ENCODE peak calls at places on chromosome 5, in eight cellular contexts. One of them, this sample, is unnamed. For H3K27me3, H3K9me3 and H3K4me1, the result is how much of the 10 kb centered on the place peaks cover.

GRCh38 chr5:124921694-124922093 is 175.3 kb upstream of the ZNF608 start:
- DNase-seq in BE2C: no peak
- DNase-seq in aorta: no peak
- DNase-seq in neural progenitor cell: no peak
- DNase-seq in astrocyte: no peak
- DNase-seq in right cardiac atrium: no peak
- DNase-seq in left lung: no peak
- DNase-seq in A673: no peak
- DNase-seq in this sample: no peak

GRCh38 chr5:176822426-176823075 is 12.2 kb downstream of the UNC5A start:
- DNase-seq in neural progenitor cell: no peak
- DNase-seq in left lung: no peak
- DNase-seq in A673: no peak
- DNase-seq in astrocyte: peak
- DNase-seq in right cardiac atrium: peak
- DNase-seq in aorta: no peak
- DNase-seq in BE2C: no peak
- DNase-seq in this sample: no peak

GRCh38 chr5:101326766-101327165 is 423.7 kb upstream of the ST8SIA4 start:
- DNase-seq in right cardiac atrium: no peak
- DNase-seq in BE2C: no peak
- DNase-seq in astrocyte: peak
- DNase-seq in A673: no peak
- DNase-seq in neural progenitor cell: no peak
- DNase-seq in aorta: no peak
- DNase-seq in left lung: no peak
- DNase-seq in this sample: no peak

GRCh38 chr5:117110548-117110947 is 535.9 kb upstream of the SEMA6A start:
- DNase-seq in aorta: no peak
- DNase-seq in left lung: no peak
- DNase-seq in A673: no peak
- DNase-seq in astrocyte: no peak
- DNase-seq in right cardiac atrium: no peak
- DNase-seq in neural progenitor cell: no peak
- DNase-seq in BE2C: no peak
- DNase-seq in this sample: no peak

GRCh38 chr5:84549054-84549453 is 164.4 kb upstream of the EDIL3 start:
- DNase-seq in neural progenitor cell: no peak
- DNase-seq in BE2C: no peak
- DNase-seq in left lung: no peak
- DNase-seq in astrocyte: no peak
- DNase-seq in A673: no peak
- DNase-seq in aorta: no peak
- DNase-seq in right cardiac atrium: no peak
- DNase-seq in this sample: no peak

GRCh38 chr5:93569295-93570164 is 11.5 kb downstream of the NR2F1-AS1 start:
- DNase-seq in right cardiac atrium: no peak
- DNase-seq in BE2C: no peak
- DNase-seq in aorta: no peak
- DNase-seq in left lung: no peak
- DNase-seq in A673: no peak
- DNase-seq in neural progenitor cell: peak
- DNase-seq in astrocyte: no peak
- DNase-seq in this sample: no peak

GRCh38 chr5:176742246-176743105 is 67.9 kb upstream of the UNC5A start:
- DNase-seq in A673: no peak
- DNase-seq in aorta: peak
- DNase-seq in BE2C: no peak
- DNase-seq in right cardiac atrium: no peak
- DNase-seq in astrocyte: no peak
- DNase-seq in neural progenitor cell: no peak
- DNase-seq in left lung: peak
- DNase-seq in this sample: no peak

GRCh38 chr5:159179556-159180305 is 29.6 kb downstream of the RNF145 start:
- DNase-seq in neural progenitor cell: no peak
- DNase-seq in BE2C: no peak
- DNase-seq in right cardiac atrium: no peak
- DNase-seq in left lung: no peak
- DNase-seq in astrocyte: no peak
- DNase-seq in A673: no peak
- DNase-seq in aorta: no peak
- DNase-seq in this sample: no peak

GRCh38 chr5:134053840-134054338 is 49.1 kb upstream of the VDAC1 start:
- DNase-seq in A673: peak
- DNase-seq in left lung: no peak
- DNase-seq in aorta: no peak
- DNase-seq in astrocyte: peak
- DNase-seq in neural progenitor cell: no peak
- DNase-seq in BE2C: no peak
- DNase-seq in right cardiac atrium: no peak
- DNase-seq in this sample: no peak

GRCh38 chr5:1056611-1057484 is 48.2 kb downstream of the NKD2 start:
- DNase-seq in right cardiac atrium: peak
- DNase-seq in aorta: no peak
- DNase-seq in A673: no peak
- DNase-seq in neural progenitor cell: no peak
- DNase-seq in left lung: no peak
- DNase-seq in BE2C: no peak
- DNase-seq in astrocyte: no peak
- DNase-seq in this sample: no peak

GRCh38 chr5:165497707-165498106 is 1992.3 kb downstream of the MAT2B start:
- DNase-seq in neural progenitor cell: peak
- DNase-seq in A673: peak
- DNase-seq in BE2C: peak
- DNase-seq in astrocyte: peak
- DNase-seq in right cardiac atrium: no peak
- DNase-seq in left lung: no peak
- DNase-seq in aorta: no peak
- DNase-seq in this sample: no peak

DNA sequence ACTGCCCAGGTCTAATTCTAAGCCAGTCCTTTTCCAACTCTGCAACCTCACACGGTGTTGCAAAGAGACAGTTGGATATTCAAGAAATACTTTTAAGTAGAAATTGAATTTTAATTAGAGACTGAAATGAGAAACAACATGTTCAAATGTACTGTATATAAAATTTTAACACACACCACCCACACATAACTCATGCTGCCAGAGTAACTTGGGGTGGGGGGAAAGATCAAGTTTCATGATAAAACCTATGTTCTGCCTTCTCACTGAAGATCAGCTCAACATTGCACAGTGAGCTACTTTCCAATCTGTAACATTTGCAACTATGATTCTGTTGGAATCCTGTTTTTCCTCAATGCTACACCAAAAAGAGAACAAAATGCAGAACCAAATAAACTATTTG is 17.5 kb downstream of the ARL15 start:
- DNase-seq in right cardiac atrium: no peak
- DNase-seq in BE2C: no peak
- DNase-seq in neural progenitor cell: no peak
- DNase-seq in A673: no peak
- DNase-seq in aorta: no peak
- DNase-seq in left lung: no peak
- DNase-seq in astrocyte: no peak
- DNase-seq in this sample: no peak
- H3K27me3 ChIP-seq in right cardiac atrium: under half
- H3K27me3 ChIP-seq in BE2C: under half
- H3K27me3 ChIP-seq in neural progenitor cell: under half
- H3K27me3 ChIP-seq in A673: under half
- H3K27me3 ChIP-seq in aorta: under half
- H3K27me3 ChIP-seq in left lung: under half
- H3K27me3 ChIP-seq in astrocyte: under half
- H3K27me3 ChIP-seq in this sample: under half

GRCh38 chr5:122785294-122785693 is 10.4 kb downstream of the SNX2 start:
- DNase-seq in A673: no peak
- DNase-seq in BE2C: no peak
- DNase-seq in astrocyte: no peak
- DNase-seq in right cardiac atrium: no peak
- DNase-seq in neural progenitor cell: no peak
- DNase-seq in aorta: no peak
- DNase-seq in left lung: no peak
- DNase-seq in this sample: no peak
- H3K9me3 ChIP-seq in A673: under half
- H3K9me3 ChIP-seq in BE2C: under half
- H3K9me3 ChIP-seq in astrocyte: under half
- H3K9me3 ChIP-seq in right cardiac atrium: under half
- H3K9me3 ChIP-seq in neural progenitor cell: under half
- H3K9me3 ChIP-seq in aorta: under half
- H3K9me3 ChIP-seq in left lung: under half
- H3K9me3 ChIP-seq in this sample: under half

GRCh38 chr5:95808013-95808685 is 14.4 kb downstream of the GLRX start:
- DNase-seq in aorta: no peak
- DNase-seq in A673: no peak
- DNase-seq in astrocyte: no peak
- DNase-seq in right cardiac atrium: no peak
- DNase-seq in BE2C: no peak
- DNase-seq in neural progenitor cell: no peak
- DNase-seq in left lung: no peak
- DNase-seq in this sample: no peak
- H3K4me1 ChIP-seq in aorta: under half
- H3K4me1 ChIP-seq in A673: under half
- H3K4me1 ChIP-seq in astrocyte: under half
- H3K4me1 ChIP-seq in right cardiac atrium: under half
- H3K4me1 ChIP-seq in BE2C: under half
- H3K4me1 ChIP-seq in neural progenitor cell: under half
- H3K4me1 ChIP-seq in left lung: half or more
- H3K4me1 ChIP-seq in this sample: half or more

GRCh38 chr5:10565785-10566506 is 2.1 kb downstream of the ANKRD33B start:
- DNase-seq in astrocyte: no peak
- DNase-seq in neural progenitor cell: no peak
- DNase-seq in aorta: no peak
- DNase-seq in BE2C: no peak
- DNase-seq in right cardiac atrium: no peak
- DNase-seq in A673: no peak
- DNase-seq in left lung: no peak
- DNase-seq in this sample: no peak
- H3K27me3 ChIP-seq in astrocyte: under half
- H3K27me3 ChIP-seq in neural progenitor cell: half or more
- H3K27me3 ChIP-seq in aorta: under half
- H3K27me3 ChIP-seq in BE2C: under half
- H3K27me3 ChIP-seq in right cardiac atrium: under half
- H3K27me3 ChIP-seq in A673: under half
- H3K27me3 ChIP-seq in left lung: under half
- H3K27me3 ChIP-seq in this sample: under half

This sample was measured in effector memory CD4-positive, alpha-beta T cell.